ENCODE peak calls at places on chromosomes 16 and 17, in eight cellular contexts. M is NCI-H1436; A is fibroblast of lung; J is astrocyte of the spinal cord; I is activated naive CD8-positive, alpha-beta T cell treated with anti-CD3 and anti-CD28 coated beads for 36 hours; W is activated T-cell treated with anti-CD3 and anti-CD28 coated beads, Interleukin-2, amount 50 U/mL, for 4 hours; K is AG10803; T is hepatic stellate cell. G is an unnamed sample.

GRCh38 chr17:47935961-47936360 is 5.4 kb upstream of the PNPO start:
- DNase-seq in M (no peak), A (peak; percentile 53), J (peak; percentile 32), I (no peak), W (no peak), K (peak; percentile 80), T (peak; percentile 66), G (no peak)

GRCh38 chr16:19923396-19923795 is 38.7 kb upstream of the GPRC5B start:
- DNase-seq in M (no peak), A (no peak), J (no peak), I (no peak), W (no peak), K (no peak), T (no peak), G (no peak)

GRCh38 chr17:73455050-73455687 is 143.4 kb upstream of the CDC42EP4 start:
- DNase-seq in M (no peak), A (no peak), J (no peak), I (no peak), W (no peak), K (no peak), T (no peak), G (no peak)

GRCh38 chr16:29815032-29815721 is 775 bp upstream of the PAGR1 start:
- DNase-seq in M (peak; percentile 56), A (no peak), J (no peak), I (peak; percentile 67), W (no peak), K (no peak), T (peak; percentile 44), G (no peak)

GRCh38 chr17:36529121-36529520 is 5.5 kb downstream of the MYO19 start:
- DNase-seq in M (no peak), A (peak; percentile 9), J (peak; percentile 22), I (no peak), W (no peak), K (peak; percentile 44), T (peak; percentile 36), G (no peak)

GRCh38 chr16:55329791-55330190 is 5.8 kb downstream of the IRX6 start:
- DNase-seq in M (no peak), A (no peak), J (no peak), I (no peak), W (no peak), K (no peak), T (no peak), G (no peak)

GRCh38 chr16:6600167-6600566 is 732.5 kb upstream of the RBFOX1 start:
- DNase-seq in M (no peak), A (no peak), J (no peak), I (no peak), W (no peak), K (no peak), T (no peak), G (no peak)

GRCh38 chr16:282491-282890 is 473 bp upstream of the PDIA2 start:
- DNase-seq in M (no peak), A (no peak), J (no peak), I (no peak), W (no peak), K (no peak), T (no peak), G (no peak)

GRCh38 chr16:7597677-7598076 is 265.0 kb downstream of the RBFOX1 start:
- DNase-seq in M (no peak), A (no peak), J (peak; percentile 2), I (no peak), W (no peak), K (no peak), T (no peak), G (no peak)

GRCh38 chr16:87165151-87165550 is 152.0 kb downstream of the C16orf95 start:
- DNase-seq in M (no peak), A (no peak), J (no peak), I (no peak), W (no peak), K (no peak), T (no peak), G (no peak)

GRCh38 chr17:65359016-65359415 is 202.4 kb downstream of the AXIN2 start:
- DNase-seq in M (no peak), A (peak; percentile 54), J (peak; percentile 82), I (peak; percentile 47), W (no peak), K (peak; percentile 77), T (peak; percentile 63), G (no peak)

GRCh38 chr16:25177831-25178688 is 38.7 kb upstream of the AQP8 start:
- DNase-seq in M (no peak), A (peak; percentile 34), J (no peak), I (no peak), W (no peak), K (no peak), T (no peak), G (no peak)

GRCh38 chr17:28727727-28728363 is 743 bp upstream of the NEK8 start:
- DNase-seq in M (peak; percentile 65), A (no peak), J (peak; percentile 43), I (peak; percentile 94), W (peak; percentile 86), K (no peak), T (no peak), G (peak; percentile 31)

GRCh38 chr16:76277099-76278030 is at the start of gene CNTNAP4:
- DNase-seq in M (no peak), A (peak; percentile 6), J (no peak), I (no peak), W (no peak), K (no peak), T (no peak), G (peak; percentile 18)

GRCh38 chr16:50838885-50839284 is 97.0 kb downstream of the CYLD start:
- DNase-seq in M (no peak), A (no peak), J (no peak), I (no peak), W (no peak), K (no peak), T (no peak), G (no peak)

GRCh38 chr16:87465306-87465705 is 27.5 kb downstream of the ZCCHC14 start:
- DNase-seq in M (peak; percentile 4), A (peak; percentile 92), J (peak; percentile 84), I (peak; percentile 25), W (no peak), K (peak; percentile 90), T (peak; percentile 81), G (no peak)

GRCh38 chr17:8900207-8900606 is 32.7 kb upstream of the PIK3R6 start:
- DNase-seq in M (no peak), A (no peak), J (no peak), I (no peak), W (no peak), K (no peak), T (no peak), G (no peak)

GRCh38 chr17:57578608-57578990 is 166.5 kb downstream of the CCDC182 start:
- DNase-seq in M (peak; percentile 85), A (peak; percentile 73), J (no peak), I (no peak), W (no peak), K (peak; percentile 14), T (no peak), G (peak; percentile 91)

GRCh38 chr17:52157603-52158449 is 688 bp downstream of the CA10 start:
- DNase-seq in M (no peak), A (no peak), J (no peak), I (peak; percentile 9), W (no peak), K (no peak), T (no peak), G (no peak)

GRCh38 chr16:57134982-57135381 is 42.6 kb downstream of the CPNE2 start:
- DNase-seq in M (no peak), A (no peak), J (no peak), I (no peak), W (peak; percentile 21), K (no peak), T (no peak), G (no peak)

GRCh38 chr16:75053791-75054555 is 55.1 kb downstream of the ZNRF1 start:
- DNase-seq in M (peak; percentile 65), A (no peak), J (no peak), I (no peak), W (no peak), K (no peak), T (no peak), G (peak; percentile 0)

GRCh38 chr17:17711708-17712141 is 30.5 kb downstream of the RAI1 start:
- DNase-seq in M (no peak), A (no peak), J (no peak), I (no peak), W (no peak), K (no peak), T (no peak), G (no peak)

GRCh38 chr16:17173134-17173729 is 297.5 kb downstream of the XYLT1 start:
- DNase-seq in M (no peak), A (peak; percentile 56), J (peak; percentile 54), I (no peak), W (no peak), K (peak; percentile 85), T (no peak), G (no peak)

GRCh38 chr17:45987706-45988105 is 11.3 kb upstream of the STH start:
- DNase-seq in M (no peak), A (no peak), J (no peak), I (no peak), W (no peak), K (no peak), T (no peak), G (no peak)

GRCh38 chr16:22075043-22075757 is 17.1 kb upstream of the VWA3A start:
- DNase-seq in M (no peak), A (no peak), J (peak; percentile 48), I (no peak), W (no peak), K (no peak), T (peak; percentile 37), G (no peak)

GRCh38 chr17:1469231-1469852 is 13.3 kb upstream of the CRK start:
- DNase-seq in M (no peak), A (no peak), J (no peak), I (no peak), W (no peak), K (no peak), T (no peak), G (no peak)

G was measured in NCI-H1694.